ENCODE peak calls at places on chromosomes 4 and X, in ten cellular contexts. P is glutamatergic neuron, X is SK-N-DZ, Q is iPS-NIHi11, D is HTR-8/SVneo, B is AG09319, Z is D721Med, S is smooth muscle cell of the brain vasculature, F is HT-29, E is LNCaP clone FGC. C is an unnamed sample.

GRCh38 chr4:164357957-164358356 is 396.0 kb upstream of the SMIM31 start:
- DNase-seq in P (no peak), X (no peak), Q (no peak), D (no peak), B (no peak), Z (no peak), S (no peak), F (no peak), E (no peak), C (no peak)

GRCh38 chr4:156294577-156294976 is 340.9 kb upstream of the CTSO start:
- DNase-seq in P (no peak), X (peak; percentile 8), Q (peak; percentile 17), D (peak; percentile 64), B (no peak), Z (no peak), S (peak; percentile 43), F (peak; percentile 73), E (no peak), C (peak; percentile 1)

GRCh38 chr4:26459054-26459755 is 31.1 kb downstream of the CCKAR start:
- DNase-seq in P (no peak), X (peak; percentile 59), Q (peak; percentile 81), D (peak; percentile 64), B (peak; percentile 47), Z (peak; percentile 41), S (peak; percentile 29), F (peak; percentile 57), E (peak; percentile 35), C (peak; percentile 38)

GRCh38 chr4:132540268-132540667 is 608.8 kb upstream of the PCDH10 start:
- DNase-seq in P (no peak), X (no peak), Q (no peak), D (no peak), B (no peak), Z (no peak), S (no peak), F (no peak), E (no peak), C (no peak)

GRCh38 chrX:13463608-13464007 is 105.8 kb upstream of the EGFL6 start:
- DNase-seq in P (peak; percentile 24), X (no peak), Q (no peak), D (peak; percentile 74), B (peak; percentile 49), Z (no peak), S (peak; percentile 45), F (no peak), E (no peak), C (no peak)

GRCh38 chrX:119885554-119886428 is 9.9 kb upstream of the AKAP14 start:
- DNase-seq in P (no peak), X (no peak), Q (no peak), D (no peak), B (no peak), Z (no peak), S (no peak), F (peak; percentile 23), E (no peak), C (no peak)

GRCh38 chr4:122896270-122896669 is 26.1 kb downstream of the NUDT6 start:
- DNase-seq in P (no peak), X (no peak), Q (no peak), D (no peak), B (no peak), Z (no peak), S (no peak), F (no peak), E (no peak), C (no peak)

GRCh38 chr4:169121920-169122319 is 111.9 kb upstream of the CBR4 start:
- DNase-seq in P (peak; percentile 31), X (no peak), Q (no peak), D (no peak), B (no peak), Z (no peak), S (no peak), F (no peak), E (no peak), C (no peak)

GRCh38 chr4:64882311-64883086 is 473.2 kb upstream of the TECRL start:
- DNase-seq in P (peak; percentile 33), X (peak; percentile 82), Q (no peak), D (no peak), B (no peak), Z (no peak), S (no peak), F (no peak), E (no peak), C (no peak)

GRCh38 chrX:40773809-40774208 is 38.5 kb upstream of the MED14 start:
- DNase-seq in P (no peak), X (no peak), Q (no peak), D (no peak), B (no peak), Z (no peak), S (no peak), F (peak; percentile 30), E (no peak), C (no peak)

C was measured in cerebellum.